ENCODE peak calls at places on chromosomes 7 and 10, in nine cellular contexts. One of them, this sample, is unnamed.

GRCh38 chr7:146146866-146147265 is 30.3 kb downstream of the CNTNAP2 start:
- DNase-seq in endothelial cell: no peak
- DNase-seq in T-helper 9 cell: no peak
- DNase-seq in HCEC 1CT: peak; percentile 83
- DNase-seq in NCI-H1417: peak; percentile 34
- DNase-seq in AG08396: peak; percentile 2
- DNase-seq in stimulated activated CD8-positive, alpha-beta memory T cell treated with anti-CD3 and anti-CD28 coated beads, Interleukin-12 subunit alpha, Interleukin-12 subunit beta, amount 100 ng/mL, for 1 hour: no peak
- DNase-seq in activated naive CD4-positive, alpha-beta T cell: no peak
- DNase-seq in central memory CD4-positive, alpha-beta T cell: no peak
- DNase-seq in this sample: peak; percentile 48

GRCh38 chr7:98223898-98224700 is 12.9 kb downstream of the BHLHA15 start:
- DNase-seq in NCI-H1417: no peak
- DNase-seq in activated naive CD4-positive, alpha-beta T cell: no peak
- DNase-seq in central memory CD4-positive, alpha-beta T cell: no peak
- DNase-seq in T-helper 9 cell: no peak
- DNase-seq in endothelial cell: no peak
- DNase-seq in stimulated activated CD8-positive, alpha-beta memory T cell treated with anti-CD3 and anti-CD28 coated beads, Interleukin-12 subunit alpha, Interleukin-12 subunit beta, amount 100 ng/mL, for 1 hour: no peak
- DNase-seq in HCEC 1CT: no peak
- DNase-seq in AG08396: no peak
- DNase-seq in this sample: no peak

GRCh38 chr7:117399820-117400422 is 27.4 kb downstream of the ASZ1 start:
- DNase-seq in AG08396: no peak
- DNase-seq in HCEC 1CT: peak; percentile 34
- DNase-seq in central memory CD4-positive, alpha-beta T cell: no peak
- DNase-seq in T-helper 9 cell: no peak
- DNase-seq in endothelial cell: no peak
- DNase-seq in stimulated activated CD8-positive, alpha-beta memory T cell treated with anti-CD3 and anti-CD28 coated beads, Interleukin-12 subunit alpha, Interleukin-12 subunit beta, amount 100 ng/mL, for 1 hour: no peak
- DNase-seq in NCI-H1417: no peak
- DNase-seq in activated naive CD4-positive, alpha-beta T cell: no peak
- DNase-seq in this sample: peak; percentile 9

GRCh38 chr7:150979706-150980390 is 1.7 kb upstream of the KCNH2 start:
- DNase-seq in NCI-H1417: peak; percentile 78
- DNase-seq in endothelial cell: no peak
- DNase-seq in central memory CD4-positive, alpha-beta T cell: no peak
- DNase-seq in activated naive CD4-positive, alpha-beta T cell: no peak
- DNase-seq in HCEC 1CT: no peak
- DNase-seq in AG08396: no peak
- DNase-seq in T-helper 9 cell: no peak
- DNase-seq in stimulated activated CD8-positive, alpha-beta memory T cell treated with anti-CD3 and anti-CD28 coated beads, Interleukin-12 subunit alpha, Interleukin-12 subunit beta, amount 100 ng/mL, for 1 hour: no peak
- DNase-seq in this sample: peak; percentile 16

GRCh38 chr10:98920807-98921206 is 314.8 kb downstream of the HPSE2 start:
- DNase-seq in stimulated activated CD8-positive, alpha-beta memory T cell treated with anti-CD3 and anti-CD28 coated beads, Interleukin-12 subunit alpha, Interleukin-12 subunit beta, amount 100 ng/mL, for 1 hour: no peak
- DNase-seq in T-helper 9 cell: no peak
- DNase-seq in central memory CD4-positive, alpha-beta T cell: no peak
- DNase-seq in AG08396: peak; percentile 32
- DNase-seq in activated naive CD4-positive, alpha-beta T cell: no peak
- DNase-seq in HCEC 1CT: peak; percentile 93
- DNase-seq in endothelial cell: no peak
- DNase-seq in NCI-H1417: no peak
- DNase-seq in this sample: no peak

GRCh38 chr10:110516815-110517492 is 19.2 kb downstream of the DUSP5 start:
- DNase-seq in T-helper 9 cell: no peak
- DNase-seq in activated naive CD4-positive, alpha-beta T cell: no peak
- DNase-seq in stimulated activated CD8-positive, alpha-beta memory T cell treated with anti-CD3 and anti-CD28 coated beads, Interleukin-12 subunit alpha, Interleukin-12 subunit beta, amount 100 ng/mL, for 1 hour: no peak
- DNase-seq in central memory CD4-positive, alpha-beta T cell: no peak
- DNase-seq in HCEC 1CT: no peak
- DNase-seq in endothelial cell: no peak
- DNase-seq in AG08396: no peak
- DNase-seq in NCI-H1417: no peak
- DNase-seq in this sample: no peak

GRCh38 chr7:100373261-100373831 is at the start of gene PILRA:
- DNase-seq in endothelial cell: no peak
- DNase-seq in central memory CD4-positive, alpha-beta T cell: no peak
- DNase-seq in NCI-H1417: no peak
- DNase-seq in stimulated activated CD8-positive, alpha-beta memory T cell treated with anti-CD3 and anti-CD28 coated beads, Interleukin-12 subunit alpha, Interleukin-12 subunit beta, amount 100 ng/mL, for 1 hour: no peak
- DNase-seq in HCEC 1CT: peak; percentile 19
- DNase-seq in activated naive CD4-positive, alpha-beta T cell: no peak
- DNase-seq in T-helper 9 cell: no peak
- DNase-seq in AG08396: no peak
- DNase-seq in this sample: no peak

GRCh38 chr7:116687801-116688201 is 15.8 kb downstream of the MET start:
- DNase-seq in endothelial cell: no peak
- DNase-seq in stimulated activated CD8-positive, alpha-beta memory T cell treated with anti-CD3 and anti-CD28 coated beads, Interleukin-12 subunit alpha, Interleukin-12 subunit beta, amount 100 ng/mL, for 1 hour: no peak
- DNase-seq in activated naive CD4-positive, alpha-beta T cell: no peak
- DNase-seq in AG08396: peak; percentile 62
- DNase-seq in central memory CD4-positive, alpha-beta T cell: no peak
- DNase-seq in NCI-H1417: no peak
- DNase-seq in HCEC 1CT: peak; percentile 81
- DNase-seq in T-helper 9 cell: no peak
- DNase-seq in this sample: no peak

GRCh38 chr10:116699783-116700150 is 42.6 kb downstream of the HSPA12A start:
- DNase-seq in central memory CD4-positive, alpha-beta T cell: no peak
- DNase-seq in activated naive CD4-positive, alpha-beta T cell: no peak
- DNase-seq in NCI-H1417: no peak
- DNase-seq in AG08396: no peak
- DNase-seq in stimulated activated CD8-positive, alpha-beta memory T cell treated with anti-CD3 and anti-CD28 coated beads, Interleukin-12 subunit alpha, Interleukin-12 subunit beta, amount 100 ng/mL, for 1 hour: no peak
- DNase-seq in T-helper 9 cell: no peak
- DNase-seq in endothelial cell: no peak
- DNase-seq in HCEC 1CT: no peak
- DNase-seq in this sample: no peak

GRCh38 chr10:102776779-102777417 is 33.1 kb downstream of the WBP1L start:
- DNase-seq in central memory CD4-positive, alpha-beta T cell: no peak
- DNase-seq in T-helper 9 cell: no peak
- DNase-seq in HCEC 1CT: peak; percentile 96
- DNase-seq in activated naive CD4-positive, alpha-beta T cell: no peak
- DNase-seq in endothelial cell: peak; percentile 29
- DNase-seq in AG08396: peak; percentile 88
- DNase-seq in NCI-H1417: no peak
- DNase-seq in stimulated activated CD8-positive, alpha-beta memory T cell treated with anti-CD3 and anti-CD28 coated beads, Interleukin-12 subunit alpha, Interleukin-12 subunit beta, amount 100 ng/mL, for 1 hour: no peak
- DNase-seq in this sample: no peak

GRCh38 chr10:29381230-29381563 is 92.3 kb downstream of the LYZL1 start:
- DNase-seq in activated naive CD4-positive, alpha-beta T cell: no peak
- DNase-seq in T-helper 9 cell: no peak
- DNase-seq in NCI-H1417: peak; percentile 8
- DNase-seq in HCEC 1CT: no peak
- DNase-seq in stimulated activated CD8-positive, alpha-beta memory T cell treated with anti-CD3 and anti-CD28 coated beads, Interleukin-12 subunit alpha, Interleukin-12 subunit beta, amount 100 ng/mL, for 1 hour: no peak
- DNase-seq in central memory CD4-positive, alpha-beta T cell: no peak
- DNase-seq in endothelial cell: no peak
- DNase-seq in AG08396: no peak
- DNase-seq in this sample: no peak

GRCh38 chr10:86742230-86742629 is 14.2 kb upstream of the BMPR1A start:
- DNase-seq in endothelial cell: no peak
- DNase-seq in central memory CD4-positive, alpha-beta T cell: no peak
- DNase-seq in HCEC 1CT: no peak
- DNase-seq in stimulated activated CD8-positive, alpha-beta memory T cell treated with anti-CD3 and anti-CD28 coated beads, Interleukin-12 subunit alpha, Interleukin-12 subunit beta, amount 100 ng/mL, for 1 hour: no peak
- DNase-seq in NCI-H1417: no peak
- DNase-seq in T-helper 9 cell: no peak
- DNase-seq in activated naive CD4-positive, alpha-beta T cell: no peak
- DNase-seq in AG08396: no peak
- DNase-seq in this sample: no peak

GRCh38 chr7:112571852-112572607 is 91.2 kb downstream of the LSMEM1 start:
- DNase-seq in central memory CD4-positive, alpha-beta T cell: no peak
- DNase-seq in activated naive CD4-positive, alpha-beta T cell: no peak
- DNase-seq in NCI-H1417: no peak
- DNase-seq in endothelial cell: no peak
- DNase-seq in stimulated activated CD8-positive, alpha-beta memory T cell treated with anti-CD3 and anti-CD28 coated beads, Interleukin-12 subunit alpha, Interleukin-12 subunit beta, amount 100 ng/mL, for 1 hour: no peak
- DNase-seq in AG08396: no peak
- DNase-seq in HCEC 1CT: no peak
- DNase-seq in T-helper 9 cell: no peak
- DNase-seq in this sample: no peak

GRCh38 chr7:41633690-41634089 is 69.2 kb downstream of the INHBA start:
- DNase-seq in NCI-H1417: no peak
- DNase-seq in stimulated activated CD8-positive, alpha-beta memory T cell treated with anti-CD3 and anti-CD28 coated beads, Interleukin-12 subunit alpha, Interleukin-12 subunit beta, amount 100 ng/mL, for 1 hour: no peak
- DNase-seq in endothelial cell: no peak
- DNase-seq in T-helper 9 cell: no peak
- DNase-seq in activated naive CD4-positive, alpha-beta T cell: no peak
- DNase-seq in AG08396: no peak
- DNase-seq in central memory CD4-positive, alpha-beta T cell: no peak
- DNase-seq in HCEC 1CT: no peak
- DNase-seq in this sample: no peak

GRCh38 chr10:3668961-3669330 is 116.1 kb downstream of the KLF6 start:
- DNase-seq in endothelial cell: no peak
- DNase-seq in AG08396: no peak
- DNase-seq in central memory CD4-positive, alpha-beta T cell: peak; percentile 80
- DNase-seq in NCI-H1417: no peak
- DNase-seq in HCEC 1CT: no peak
- DNase-seq in activated naive CD4-positive, alpha-beta T cell: no peak
- DNase-seq in T-helper 9 cell: no peak
- DNase-seq in stimulated activated CD8-positive, alpha-beta memory T cell treated with anti-CD3 and anti-CD28 coated beads, Interleukin-12 subunit alpha, Interleukin-12 subunit beta, amount 100 ng/mL, for 1 hour: no peak
- DNase-seq in this sample: no peak